ENCODE peak calls at places on chromosome 1, in seven cellular contexts. B is HCT116, H is SK-N-SH, Y is K562, A is HepG2, N is GM12878, E is H1. P is an unnamed sample.

GRCh38 chr1:193408782-193409293 is 222.4 kb upstream of the B3GALT2 start:
- DNase-seq in B (no peak), A (no peak), Y (no peak), H (no peak), N (no peak), E (no peak), P (no peak)

GRCh38 chr1:27669876-27670275 is 2.1 kb downstream of the IFI6 start:
- DNase-seq in Y (no peak), E (no peak), N (no peak), H (no peak), B (no peak), A (no peak), P (no peak)

GRCh38 chr1:29753244-29753643 is 516.9 kb downstream of the PTPRU start:
- DNase-seq in N (no peak), Y (no peak), H (no peak), A (no peak), E (peak), B (no peak), P (no peak)

GRCh38 chr1:41851589-41851988 is 67.1 kb downstream of the HIVEP3 start:
- DNase-seq in Y (no peak), A (no peak), E (no peak), N (no peak), H (no peak), B (peak), P (no peak)

GRCh38 chr1:21774835-21775541 is 8.0 kb downstream of the USP48 start:
- DNase-seq in Y (no peak), N (no peak), H (no peak), A (no peak), E (no peak), B (no peak), P (no peak)

GRCh38 chr1:7513081-7513480 is 258.0 kb upstream of the VAMP3 start:
- DNase-seq in B (no peak), H (no peak), N (no peak), Y (no peak), E (no peak), A (no peak), P (no peak)

GRCh38 chr1:114075546-114076249 is 78.0 kb downstream of the SYT6 start:
- DNase-seq in E (no peak), H (no peak), Y (no peak), B (no peak), A (no peak), N (peak), P (no peak)

GRCh38 chr1:201022824-201023516 is 544 bp downstream of the KIF21B start:
- DNase-seq in Y (no peak), E (peak), H (peak), B (no peak), A (no peak), N (no peak), P (no peak)

GRCh38 chr1:31811605-31812004 is 4.2 kb downstream of the SPOCD1 start:
- DNase-seq in N (no peak), H (peak), E (no peak), A (peak), B (no peak), Y (peak), P (no peak)

GRCh38 chr1:3032970-3033794 is 11.9 kb downstream of the ACTRT2 start:
- DNase-seq in B (no peak), H (no peak), E (no peak), Y (no peak), A (no peak), N (no peak), P (no peak)

GRCh38 chr1:21559788-21560567 is 50.8 kb downstream of the ALPL start:
- DNase-seq in B (no peak), H (no peak), N (no peak), Y (no peak), E (no peak), A (no peak), P (no peak)

GRCh38 chr1:65235867-65236805 is 73.2 kb upstream of the DNAJC6 start:
- DNase-seq in E (no peak), A (peak), N (no peak), Y (peak), B (peak), H (peak), P (no peak)

GRCh38 chr1:64834734-64835133 is 89.9 kb downstream of the RAVER2 start:
- DNase-seq in A (no peak), H (no peak), B (no peak), N (no peak), Y (no peak), E (no peak), P (no peak)

GRCh38 chr1:223007250-223007649 is 135.8 kb downstream of the TLR5 start:
- DNase-seq in Y (no peak), A (peak), E (no peak), B (no peak), H (no peak), N (no peak), P (no peak)

GRCh38 chr1:211625040-211625439 is 46.1 kb upstream of the SLC30A1 start:
- DNase-seq in Y (peak), H (peak), E (no peak), A (peak), N (no peak), B (no peak), P (peak)

GRCh38 chr1:226980122-226980551 is 40.0 kb downstream of the COQ8A start:
- DNase-seq in H (no peak), B (no peak), Y (no peak), E (no peak), A (no peak), N (no peak), P (no peak)
- TF ChIP-seq JUND in H (no peak), B (no peak), Y (no peak), E (no peak), A (no peak), N (no peak), P (no peak)

GRCh38 chr1:89609781-89610456 is 23.0 kb upstream of the LRRC8C start:
- DNase-seq in N (no peak), Y (no peak), H (no peak), A (peak), B (no peak), E (no peak), P (no peak)

GRCh38 chr1:89609339-89609725 is 23.6 kb upstream of the LRRC8C start:
- DNase-seq in H (no peak), E (no peak), N (no peak), B (no peak), Y (no peak), A (no peak), P (no peak)

GRCh38 chr1:89607156-89607555 is 25.8 kb upstream of the LRRC8C start:
- DNase-seq in A (no peak), Y (no peak), N (no peak), E (no peak), H (no peak), B (no peak), P (no peak)

GRCh38 chr1:89607888-89608626 is 24.9 kb upstream of the LRRC8C start:
- DNase-seq in B (no peak), A (no peak), H (no peak), E (no peak), Y (no peak), N (no peak), P (no peak)

DNA sequence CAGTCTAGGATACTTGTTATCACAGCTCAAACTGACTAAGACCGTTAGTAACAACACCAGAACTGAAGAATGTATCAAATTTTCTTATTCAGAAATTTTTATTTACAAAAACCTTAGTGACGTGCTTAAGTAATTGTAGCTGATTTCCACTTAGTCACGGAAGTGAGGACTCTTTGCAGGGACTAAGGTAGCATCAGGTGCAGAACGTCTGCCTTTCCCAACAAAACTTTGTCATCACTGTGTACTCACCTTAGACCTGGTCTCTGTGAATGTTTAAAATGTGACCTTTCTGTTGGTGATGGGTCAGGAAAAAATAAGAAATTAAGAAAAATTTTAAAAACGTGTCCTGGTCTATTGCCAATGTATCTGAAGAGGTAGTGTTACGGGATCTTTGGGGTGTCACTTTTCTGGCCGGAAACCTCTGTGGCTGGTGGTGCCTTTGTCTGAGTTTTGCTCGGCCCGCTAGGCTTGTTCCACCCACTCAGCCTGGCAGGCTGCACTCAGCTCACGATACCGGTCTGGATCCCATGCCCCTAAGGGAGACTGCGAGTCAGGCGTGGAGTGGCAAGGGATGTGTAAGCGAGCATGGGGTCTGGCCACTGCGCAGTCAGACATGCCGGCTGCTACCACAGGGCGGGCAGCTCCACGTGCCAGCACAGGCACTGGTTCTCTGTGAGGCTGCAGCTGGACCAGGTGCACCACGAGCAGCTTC is 24.1 kb upstream of the LRRC8C start:
- DNase-seq in B (no peak), A (no peak), H (no peak), E (no peak), N (no peak), Y (no peak), P (no peak)
- TF ChIP-seq JUND in B (no peak), A (no peak), H (no peak), E (no peak), N (no peak), Y (no peak), P (no peak)

GRCh38 chr1:116580446-116581322 is 9.9 kb upstream of the CD58 start:
- DNase-seq in N (no peak), H (no peak), B (no peak), E (no peak), A (no peak), Y (peak), P (no peak)
- TF ChIP-seq JUND in N (no peak), H (no peak), B (no peak), E (no peak), A (no peak), Y (no peak), P (no peak)

DNA sequence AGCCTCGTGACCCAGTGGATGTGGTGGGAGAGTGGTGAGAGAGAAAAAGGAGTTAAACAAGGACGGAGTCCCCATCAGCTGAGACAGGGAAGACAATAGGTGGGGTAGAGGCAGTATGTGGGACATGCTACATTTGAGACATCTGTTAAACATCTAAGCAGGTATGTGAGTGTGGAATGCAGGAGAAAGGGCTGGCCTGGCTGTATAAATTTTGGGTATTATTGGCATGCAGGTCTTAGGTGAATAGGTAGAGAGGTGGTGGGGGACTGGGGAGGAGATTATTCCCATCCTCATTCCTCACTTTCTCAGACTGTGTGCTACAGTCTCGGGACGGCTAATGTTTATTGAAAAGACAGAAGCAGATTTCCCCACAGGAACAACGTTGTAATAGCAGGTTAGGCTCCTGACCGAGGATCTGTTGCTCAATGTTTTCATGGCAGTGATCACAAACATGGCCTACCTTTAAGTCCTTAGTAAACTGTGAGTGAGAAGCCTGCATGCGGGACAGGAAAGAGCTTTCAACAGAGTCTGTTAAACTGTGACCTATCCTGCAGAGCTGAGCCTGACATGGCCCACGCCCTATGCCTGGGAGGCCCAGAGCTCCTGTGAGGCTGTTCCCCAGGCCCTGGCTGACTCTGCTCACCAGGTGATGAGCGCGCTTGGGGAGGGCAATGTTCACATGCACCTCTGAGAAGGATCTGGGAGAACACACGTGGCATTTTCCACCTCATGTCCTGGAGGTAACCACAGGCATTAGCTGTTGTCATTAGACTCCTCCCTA is 16.5 kb downstream of the VSIG8 start:
- DNase-seq in B (no peak), N (no peak), E (no peak), H (no peak), Y (no peak), A (peak), P (no peak)
- TF ChIP-seq JUND in B (no peak), N (no peak), E (no peak), H (no peak), Y (no peak), A (no peak), P (no peak)

GRCh38 chr1:36537190-36537768 is 54.6 kb upstream of the CSF3R start:
- DNase-seq in H (no peak), E (no peak), A (no peak), Y (no peak), B (no peak), N (no peak), P (no peak)

GRCh38 chr1:36539526-36539925 is 56.8 kb upstream of the CSF3R start:
- DNase-seq in A (no peak), B (no peak), Y (no peak), N (no peak), E (no peak), H (no peak), P (no peak)

GRCh38 chr1:36542962-36543515 is 60.3 kb upstream of the CSF3R start:
- DNase-seq in E (no peak), H (peak), Y (peak), N (no peak), B (no peak), A (peak), P (no peak)

GRCh38 chr1:36540056-36540455 is 57.3 kb upstream of the CSF3R start:
- DNase-seq in A (no peak), E (no peak), H (no peak), B (no peak), Y (no peak), N (no peak), P (no peak)

DNA sequence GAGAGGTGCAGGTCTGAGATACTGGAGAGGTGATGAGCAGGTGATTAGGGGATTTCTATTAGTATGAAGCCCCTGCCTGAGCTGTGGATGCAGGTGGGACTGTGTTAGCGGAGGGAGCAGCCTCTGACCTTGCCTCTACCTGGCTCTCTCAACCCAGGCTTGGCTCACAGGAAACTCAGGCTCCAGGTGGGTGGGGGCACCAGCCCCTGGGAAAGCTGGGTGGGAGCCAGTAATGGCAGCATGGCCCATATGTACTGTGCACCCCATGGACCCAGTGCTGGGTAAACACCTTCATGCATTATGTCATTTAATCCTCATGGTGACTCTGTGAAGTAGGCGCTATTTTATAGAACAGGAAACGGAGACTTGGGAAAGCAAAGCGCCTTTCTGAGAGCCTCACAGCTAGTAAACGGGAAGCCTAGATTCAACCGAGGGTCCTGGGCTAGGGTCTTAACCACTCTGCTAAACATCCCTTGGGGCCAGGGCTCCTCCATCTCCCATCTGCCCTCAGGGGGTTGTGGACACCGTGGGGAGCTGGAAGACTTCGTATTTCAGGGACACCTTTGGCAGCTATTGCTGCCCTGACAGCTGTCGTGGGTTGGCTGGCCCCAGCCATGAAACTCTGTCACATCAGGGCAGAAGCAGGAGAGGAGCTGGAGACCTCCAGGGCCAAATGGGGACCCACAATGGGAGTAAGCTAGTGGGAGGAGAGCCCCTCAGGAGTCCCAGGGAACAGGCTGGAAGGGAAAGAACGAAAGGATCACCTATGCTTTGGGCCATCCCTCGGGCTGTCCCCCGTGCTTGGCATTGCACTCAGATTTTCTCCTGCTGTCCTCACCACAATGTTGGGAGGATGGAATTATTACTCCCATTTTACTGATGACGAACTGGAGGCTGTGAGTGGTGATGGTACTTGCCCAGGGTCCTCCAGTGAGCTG is 59.6 kb upstream of the CSF3R start:
- DNase-seq in B (no peak), E (no peak), N (no peak), A (no peak), Y (no peak), H (no peak), P (no peak)
- TF ChIP-seq JUND in B (no peak), E (no peak), N (no peak), A (no peak), Y (no peak), H (no peak), P (no peak)

GRCh38 chr1:1205769-1206375 is 520 bp downstream of the TNFRSF18 start:
- DNase-seq in E (no peak), A (no peak), H (peak), Y (no peak), N (no peak), B (no peak), P (no peak)

GRCh38 chr1:1204425-1204920 is 1.9 kb downstream of the TNFRSF18 start:
- DNase-seq in N (no peak), B (no peak), A (no peak), H (peak), E (peak), Y (no peak), P (no peak)

GRCh38 chr1:1204998-1205768 is 1.2 kb downstream of the TNFRSF18 start:
- DNase-seq in H (peak), B (no peak), E (no peak), A (no peak), Y (no peak), N (no peak), P (no peak)

GRCh38 chr1:1207254-1207902 is 986 bp upstream of the TNFRSF18 start:
- DNase-seq in A (no peak), N (no peak), B (no peak), Y (no peak), E (no peak), H (peak), P (no peak)

DNA sequence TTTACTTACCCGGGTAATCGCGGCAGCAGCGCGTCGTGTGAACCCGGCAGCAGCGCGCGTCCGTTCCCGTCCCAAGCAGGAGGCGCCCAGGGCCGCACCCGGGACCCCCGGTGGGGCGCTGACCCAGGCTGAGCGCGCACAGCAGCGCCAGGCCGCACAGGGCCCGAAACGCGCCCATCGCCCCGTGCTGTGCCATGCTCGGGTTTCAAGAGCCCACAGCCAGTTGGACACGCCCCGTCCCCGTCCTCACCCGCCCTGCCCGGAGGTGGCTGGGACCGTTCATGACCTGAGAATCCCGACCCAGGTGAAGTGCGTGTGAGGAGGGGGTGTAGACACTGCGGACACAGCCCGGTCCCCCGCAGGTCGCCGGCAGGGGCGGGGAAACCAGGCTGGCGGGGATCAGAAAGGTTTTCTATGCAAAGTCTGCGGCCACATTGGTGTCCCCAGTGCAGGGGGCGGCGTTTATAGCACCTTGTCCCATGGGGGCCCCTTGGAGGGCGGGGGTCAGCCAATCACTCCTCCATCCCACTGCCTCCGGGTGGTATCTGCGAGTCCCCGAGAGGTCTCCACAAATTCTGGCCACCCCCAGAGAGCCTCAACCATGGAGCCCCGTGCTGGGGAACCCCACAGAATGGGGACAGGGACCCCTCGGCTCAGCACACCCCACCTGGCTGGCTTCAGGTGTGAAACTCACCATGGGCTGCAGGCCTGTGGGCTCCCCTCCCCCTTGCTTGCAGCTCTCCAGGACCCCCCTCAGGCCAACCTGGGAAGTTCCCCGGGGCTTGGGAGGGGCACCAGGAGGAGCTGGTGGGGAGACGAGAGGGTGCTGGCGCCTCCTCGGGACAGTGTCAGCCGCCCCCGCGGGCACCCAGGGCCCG is at the start of gene TNFRSF18:
- DNase-seq in N (no peak), Y (no peak), H (peak), B (peak), E (no peak), A (no peak), P (peak)
- TF ChIP-seq JUND in N (no peak), Y (no peak), H (no peak), B (no peak), E (no peak), A (no peak), P (no peak)

DNA sequence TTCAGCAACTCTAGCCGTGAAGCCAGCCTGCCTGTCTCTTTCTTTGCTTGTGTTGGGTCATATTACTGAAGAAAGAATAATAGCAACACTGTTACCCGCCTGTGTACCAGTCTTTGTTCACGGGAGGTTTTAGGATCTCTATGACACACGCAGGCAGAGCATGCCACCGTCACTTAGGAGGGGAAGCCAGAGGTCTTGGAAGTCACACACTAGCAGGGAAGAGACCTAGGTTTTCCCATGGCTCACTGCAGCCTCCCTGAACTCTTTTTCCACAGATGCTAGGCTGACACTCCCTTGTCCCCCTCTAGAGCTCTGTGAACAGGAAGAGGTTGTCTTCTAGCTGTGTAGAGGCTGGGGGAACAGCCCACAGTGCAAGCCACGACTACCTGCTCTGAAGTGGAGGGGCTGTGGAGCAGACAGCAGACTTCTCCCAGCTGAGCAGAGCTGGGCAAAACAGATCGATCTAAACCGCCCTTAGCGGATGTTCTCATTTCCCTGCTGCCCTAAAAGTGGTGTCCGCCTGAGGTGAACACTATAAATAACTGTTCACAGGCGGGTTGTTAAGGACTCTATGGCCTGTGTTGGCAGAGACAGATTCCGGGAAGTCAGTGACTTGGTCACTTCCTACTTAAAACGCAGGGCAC is 203.1 kb downstream of the RHOU start:
- DNase-seq in A (peak), N (no peak), B (no peak), E (no peak), H (no peak), Y (no peak), P (no peak)
- TF ChIP-seq JUND in A (no peak), N (no peak), B (no peak), E (no peak), H (no peak), Y (no peak), P (no peak)